ENCODE peak calls at places on chromosomes 6 and 20, in seven cellular contexts. C is cardiac fibroblast; H is activated CD8-positive, alpha-beta memory T cell treated with anti-CD3 and anti-CD28 coated beads, Interleukin-2, amount 50 U/mL, for 4 hours; F is nephron progenitor cell; I is body of pancreas; Z is heart right ventricle; E is activated effector memory CD4-positive, alpha-beta T cell treated with Interleukin-2 at 50 U/mL for 16 hours. L is an unnamed sample.

GRCh38 chr6:154156135-154156948 is 117.3 kb downstream of the OPRM1 start:
- DNase-seq in H (peak; percentile 63), I (peak; percentile 45), E (peak; percentile 39), Z (peak; percentile 23), F (peak; percentile 35), C (peak; percentile 38), L (no peak)

GRCh38 chr20:35601990-35602389 is 13.6 kb upstream of the SPAG4 start:
- DNase-seq in H (no peak), I (no peak), F (no peak), C (no peak), E (no peak), Z (no peak), L (no peak)

GRCh38 chr20:37651932-37652331 is 41.9 kb upstream of the CTNNBL1 start:
- DNase-seq in E (no peak), I (peak; percentile 58), C (peak; percentile 15), Z (peak; percentile 26), H (no peak), F (peak; percentile 21), L (no peak)

GRCh38 chr6:43627008-43627825 is 1.8 kb downstream of the GTPBP2 start:
- DNase-seq in Z (peak; percentile 90), E (no peak), F (no peak), H (no peak), I (peak; percentile 80), C (peak; percentile 99), L (peak; percentile 86)

GRCh38 chr6:12472601-12473038 is 182.5 kb downstream of the EDN1 start:
- DNase-seq in H (no peak), F (no peak), E (no peak), Z (peak; percentile 20), I (peak; percentile 37), C (peak; percentile 76), L (peak; percentile 88)

GRCh38 chr6:14108571-14109410 is 8.8 kb upstream of the CD83 start:
- DNase-seq in E (no peak), I (no peak), H (no peak), F (no peak), Z (peak; percentile 34), C (no peak), L (no peak)

GRCh38 chr6:5529733-5530132 is 268.4 kb downstream of the FARS2 start:
- DNase-seq in F (no peak), I (no peak), C (peak; percentile 39), H (no peak), Z (no peak), E (no peak), L (no peak)

GRCh38 chr6:151900897-151901485 is 93.5 kb downstream of the ESR1 start:
- DNase-seq in Z (no peak), C (no peak), H (no peak), E (no peak), F (no peak), I (no peak), L (no peak)

GRCh38 chr6:161066511-161066910 is 74.9 kb downstream of the MAP3K4 start:
- DNase-seq in Z (no peak), E (no peak), H (no peak), C (no peak), F (no peak), I (no peak), L (no peak)

GRCh38 chr6:56017198-56017597 is 141.8 kb upstream of the BMP5 start:
- DNase-seq in I (no peak), C (no peak), H (no peak), F (no peak), E (no peak), Z (no peak), L (no peak)

GRCh38 chr6:55953384-55953783 is 78.0 kb upstream of the BMP5 start:
- DNase-seq in H (no peak), C (peak; percentile 79), Z (no peak), F (no peak), E (no peak), I (no peak), L (no peak)